ENCODE peak calls at places on chromosomes 16 and 17, in seven cellular contexts. One of them, this sample, is unnamed.

GRCh38 chr16:27511657-27512056 is 38.1 kb downstream of the GTF3C1 start:
- DNase-seq in GM23338: no peak
- DNase-seq in prostate gland: no peak
- DNase-seq in foreskin fibroblast: peak
- DNase-seq in lower leg skin: no peak
- DNase-seq in astrocyte: no peak
- DNase-seq in Panc1: no peak
- DNase-seq in this sample: no peak

GRCh38 chr17:81239714-81240555 is 817 bp downstream of the NDUFAF8 start:
- DNase-seq in prostate gland: no peak
- DNase-seq in foreskin fibroblast: peak
- DNase-seq in GM23338: peak
- DNase-seq in Panc1: no peak
- DNase-seq in astrocyte: no peak
- DNase-seq in lower leg skin: no peak
- DNase-seq in this sample: peak

GRCh38 chr17:80246726-80247125 is 13.9 kb upstream of the RNF213 start:
- DNase-seq in lower leg skin: no peak
- DNase-seq in GM23338: no peak
- DNase-seq in astrocyte: no peak
- DNase-seq in foreskin fibroblast: no peak
- DNase-seq in prostate gland: no peak
- DNase-seq in Panc1: no peak
- DNase-seq in this sample: no peak

GRCh38 chr17:39098474-39099090 is 52.9 kb downstream of the PLXDC1 start:
- DNase-seq in lower leg skin: no peak
- DNase-seq in astrocyte: no peak
- DNase-seq in Panc1: no peak
- DNase-seq in foreskin fibroblast: no peak
- DNase-seq in prostate gland: no peak
- DNase-seq in GM23338: no peak
- DNase-seq in this sample: no peak

GRCh38 chr17:49815761-49816281 is 27.3 kb downstream of the KAT7 start:
- DNase-seq in prostate gland: peak
- DNase-seq in Panc1: no peak
- DNase-seq in astrocyte: no peak
- DNase-seq in GM23338: peak
- DNase-seq in lower leg skin: no peak
- DNase-seq in foreskin fibroblast: no peak
- DNase-seq in this sample: peak

GRCh38 chr17:40174528-40174927 is 2.7 kb upstream of the RAPGEFL1 start:
- DNase-seq in prostate gland: no peak
- DNase-seq in astrocyte: no peak
- DNase-seq in lower leg skin: no peak
- DNase-seq in foreskin fibroblast: no peak
- DNase-seq in GM23338: no peak
- DNase-seq in Panc1: no peak
- DNase-seq in this sample: no peak

GRCh38 chr17:72413077-72414031 is 292.5 kb downstream of the SOX9 start:
- DNase-seq in Panc1: no peak
- DNase-seq in astrocyte: no peak
- DNase-seq in prostate gland: no peak
- DNase-seq in GM23338: no peak
- DNase-seq in lower leg skin: no peak
- DNase-seq in foreskin fibroblast: no peak
- DNase-seq in this sample: no peak

GRCh38 chr16:52558448-52558847 is 11.5 kb upstream of the TOX3 start:
- DNase-seq in lower leg skin: no peak
- DNase-seq in GM23338: no peak
- DNase-seq in foreskin fibroblast: no peak
- DNase-seq in astrocyte: no peak
- DNase-seq in Panc1: no peak
- DNase-seq in prostate gland: no peak
- DNase-seq in this sample: no peak

GRCh38 chr17:49384962-49385361 is 22.9 kb upstream of the ZNF652 start:
- DNase-seq in lower leg skin: no peak
- DNase-seq in GM23338: no peak
- DNase-seq in astrocyte: no peak
- DNase-seq in prostate gland: no peak
- DNase-seq in Panc1: no peak
- DNase-seq in foreskin fibroblast: no peak
- DNase-seq in this sample: no peak

GRCh38 chr17:7859028-7859427 is 1.2 kb downstream of the CYB5D1 start:
- DNase-seq in prostate gland: no peak
- DNase-seq in GM23338: no peak
- DNase-seq in Panc1: no peak
- DNase-seq in astrocyte: no peak
- DNase-seq in foreskin fibroblast: no peak
- DNase-seq in lower leg skin: peak
- DNase-seq in this sample: no peak

GRCh38 chr16:82105107-82105506 is 64.9 kb downstream of the MPHOSPH6 start:
- DNase-seq in GM23338: no peak
- DNase-seq in Panc1: no peak
- DNase-seq in foreskin fibroblast: no peak
- DNase-seq in prostate gland: no peak
- DNase-seq in lower leg skin: no peak
- DNase-seq in astrocyte: no peak
- DNase-seq in this sample: no peak
- TF ChIP-seq CTCF in GM23338: no peak
- TF ChIP-seq CTCF in Panc1: no peak
- TF ChIP-seq CTCF in foreskin fibroblast: no peak
- TF ChIP-seq CTCF in prostate gland: no peak
- TF ChIP-seq CTCF in lower leg skin: no peak
- TF ChIP-seq CTCF in astrocyte: no peak
- TF ChIP-seq CTCF in this sample: no peak

GRCh38 chr16:67431077-67431804 is at the start of gene HSD11B2:
- DNase-seq in prostate gland: peak
- DNase-seq in lower leg skin: peak
- DNase-seq in astrocyte: peak
- DNase-seq in foreskin fibroblast: peak
- DNase-seq in Panc1: no peak
- DNase-seq in GM23338: peak
- DNase-seq in this sample: peak

GRCh38 chr16:67433131-67433719 is 2.3 kb downstream of the HSD11B2 start:
- DNase-seq in foreskin fibroblast: no peak
- DNase-seq in prostate gland: no peak
- DNase-seq in GM23338: no peak
- DNase-seq in astrocyte: no peak
- DNase-seq in Panc1: no peak
- DNase-seq in lower leg skin: no peak
- DNase-seq in this sample: no peak

GRCh38 chr16:67432491-67432890 is 1.6 kb downstream of the HSD11B2 start:
- DNase-seq in astrocyte: no peak
- DNase-seq in GM23338: no peak
- DNase-seq in lower leg skin: no peak
- DNase-seq in prostate gland: no peak
- DNase-seq in foreskin fibroblast: no peak
- DNase-seq in Panc1: no peak
- DNase-seq in this sample: no peak

GRCh38 chr16:67430504-67431076 is 331 bp upstream of the HSD11B2 start:
- DNase-seq in GM23338: peak
- DNase-seq in astrocyte: no peak
- DNase-seq in foreskin fibroblast: no peak
- DNase-seq in Panc1: no peak
- DNase-seq in lower leg skin: no peak
- DNase-seq in prostate gland: peak
- DNase-seq in this sample: no peak

DNA sequence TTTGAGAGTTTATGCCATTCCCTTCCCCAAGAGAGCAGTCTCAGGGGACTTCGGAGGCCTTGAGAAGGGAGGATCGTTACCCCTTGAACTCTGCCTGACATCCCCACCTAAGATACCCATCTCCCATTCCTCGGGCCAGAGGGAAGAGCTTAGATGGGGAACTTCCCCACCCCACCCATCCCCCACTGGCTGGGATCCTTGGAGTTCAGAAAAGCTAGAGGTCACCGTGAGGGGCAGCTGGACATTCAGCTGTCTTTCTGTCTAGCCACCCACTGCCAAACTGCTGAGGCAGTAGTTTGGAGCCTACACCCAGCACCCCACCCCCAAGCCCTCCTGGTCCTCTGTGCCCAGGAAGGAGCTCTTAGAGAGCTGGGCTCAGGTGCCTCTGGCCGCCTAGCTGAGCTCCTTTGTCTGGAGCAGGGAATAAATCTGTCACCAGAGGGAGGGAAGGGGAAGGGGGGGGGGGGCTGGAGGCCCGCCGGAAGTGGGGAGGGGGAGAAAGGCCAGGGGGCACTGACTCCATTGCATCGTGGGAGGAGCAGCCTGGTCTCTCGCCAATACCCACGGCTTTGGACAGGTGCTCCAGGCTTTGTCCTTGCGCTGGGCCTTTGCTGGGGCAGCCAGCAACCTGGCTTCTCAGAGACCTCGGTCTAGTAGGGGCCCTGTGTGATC is 1.0 kb downstream of the HSD11B2 start:
- DNase-seq in prostate gland: no peak
- DNase-seq in foreskin fibroblast: no peak
- DNase-seq in Panc1: no peak
- DNase-seq in GM23338: peak
- DNase-seq in astrocyte: no peak
- DNase-seq in lower leg skin: no peak
- DNase-seq in this sample: no peak
- H3K4me3 ChIP-seq in prostate gland: peak
- H3K4me3 ChIP-seq in foreskin fibroblast: no peak
- H3K4me3 ChIP-seq in Panc1: peak
- H3K4me3 ChIP-seq in GM23338: peak
- H3K4me3 ChIP-seq in astrocyte: peak
- H3K4me3 ChIP-seq in lower leg skin: peak
- H3K4me3 ChIP-seq in this sample: peak

DNA sequence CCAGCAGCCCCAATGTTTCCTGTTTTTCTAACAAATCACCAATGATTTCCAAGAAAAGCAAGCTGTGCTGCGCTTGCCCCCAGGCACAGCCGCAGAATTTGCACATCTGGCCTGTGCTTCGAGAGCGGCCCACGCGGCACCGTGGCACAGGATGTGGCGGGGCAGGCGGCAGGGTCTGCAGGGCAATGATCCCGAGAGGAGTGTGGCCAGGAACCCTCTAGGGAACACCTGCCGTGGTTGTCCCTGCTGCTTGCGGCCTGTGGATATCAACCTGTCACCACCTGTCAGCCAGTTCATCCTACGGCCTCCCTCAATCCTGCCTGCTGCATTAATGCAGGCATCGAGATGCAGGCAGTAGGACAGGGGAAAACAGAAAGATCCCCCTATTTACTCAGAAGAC is 24.0 kb downstream of the PIK3R5 start:
- DNase-seq in foreskin fibroblast: no peak
- DNase-seq in GM23338: no peak
- DNase-seq in prostate gland: no peak
- DNase-seq in Panc1: no peak
- DNase-seq in lower leg skin: no peak
- DNase-seq in astrocyte: no peak
- DNase-seq in this sample: no peak
- TF ChIP-seq CTCF in foreskin fibroblast: no peak
- TF ChIP-seq CTCF in GM23338: no peak
- TF ChIP-seq CTCF in prostate gland: no peak
- TF ChIP-seq CTCF in Panc1: no peak
- TF ChIP-seq CTCF in lower leg skin: no peak
- TF ChIP-seq CTCF in astrocyte: no peak
- TF ChIP-seq CTCF in this sample: no peak

GRCh38 chr17:77801545-77802332 is 156.8 kb upstream of the TNRC6C start:
- DNase-seq in lower leg skin: no peak
- DNase-seq in foreskin fibroblast: no peak
- DNase-seq in prostate gland: no peak
- DNase-seq in GM23338: no peak
- DNase-seq in Panc1: no peak
- DNase-seq in astrocyte: no peak
- DNase-seq in this sample: no peak
- H3K4me3 ChIP-seq in lower leg skin: no peak
- H3K4me3 ChIP-seq in foreskin fibroblast: no peak
- H3K4me3 ChIP-seq in prostate gland: no peak
- H3K4me3 ChIP-seq in GM23338: no peak
- H3K4me3 ChIP-seq in Panc1: no peak
- H3K4me3 ChIP-seq in astrocyte: no peak
- H3K4me3 ChIP-seq in this sample: no peak

DNA sequence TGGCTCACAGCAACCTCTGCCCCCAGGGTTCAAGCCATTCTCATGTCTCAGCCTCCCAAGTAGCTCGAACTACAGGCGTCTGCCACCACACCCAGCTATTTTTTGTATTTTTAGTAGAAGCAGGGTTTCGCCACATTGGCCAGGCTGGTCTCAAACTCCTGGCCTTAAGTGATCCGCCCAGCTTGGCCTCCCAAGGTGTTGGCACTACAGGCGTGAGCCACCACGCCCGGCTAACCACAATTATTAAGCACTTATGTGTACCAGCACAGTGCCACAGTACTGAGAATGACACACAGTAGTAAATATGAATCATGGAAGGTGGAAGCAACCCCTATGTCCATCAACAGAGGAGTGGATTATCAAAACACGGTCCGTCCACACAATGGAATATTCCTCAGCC is 49.8 kb downstream of the COTL1 start:
- DNase-seq in Panc1: no peak
- DNase-seq in foreskin fibroblast: no peak
- DNase-seq in GM23338: no peak
- DNase-seq in prostate gland: no peak
- DNase-seq in astrocyte: no peak
- DNase-seq in lower leg skin: no peak
- DNase-seq in this sample: peak
- TF ChIP-seq CTCF in Panc1: no peak
- TF ChIP-seq CTCF in foreskin fibroblast: no peak
- TF ChIP-seq CTCF in GM23338: no peak
- TF ChIP-seq CTCF in prostate gland: no peak
- TF ChIP-seq CTCF in astrocyte: no peak
- TF ChIP-seq CTCF in lower leg skin: no peak
- TF ChIP-seq CTCF in this sample: no peak

GRCh38 chr16:1614226-1615102 is 2.3 kb downstream of the CRAMP1 start:
- DNase-seq in foreskin fibroblast: peak
- DNase-seq in astrocyte: no peak
- DNase-seq in GM23338: peak
- DNase-seq in lower leg skin: no peak
- DNase-seq in prostate gland: peak
- DNase-seq in Panc1: no peak
- DNase-seq in this sample: no peak

GRCh38 chr16:1613240-1613639 is 1.1 kb downstream of the CRAMP1 start:
- DNase-seq in Panc1: no peak
- DNase-seq in prostate gland: no peak
- DNase-seq in lower leg skin: no peak
- DNase-seq in foreskin fibroblast: peak
- DNase-seq in astrocyte: no peak
- DNase-seq in GM23338: peak
- DNase-seq in this sample: no peak

GRCh38 chr16:1612320-1613111 is at the start of gene CRAMP1:
- DNase-seq in lower leg skin: peak
- DNase-seq in GM23338: peak
- DNase-seq in prostate gland: no peak
- DNase-seq in astrocyte: no peak
- DNase-seq in foreskin fibroblast: peak
- DNase-seq in Panc1: no peak
- DNase-seq in this sample: no peak

GRCh38 chr16:1613728-1614225 is 1.6 kb downstream of the CRAMP1 start:
- DNase-seq in astrocyte: no peak
- DNase-seq in foreskin fibroblast: peak
- DNase-seq in lower leg skin: peak
- DNase-seq in prostate gland: peak
- DNase-seq in GM23338: no peak
- DNase-seq in Panc1: no peak
- DNase-seq in this sample: no peak

GRCh38 chr16:1615761-1616160 is 3.6 kb downstream of the CRAMP1 start:
- DNase-seq in prostate gland: no peak
- DNase-seq in foreskin fibroblast: peak
- DNase-seq in Panc1: no peak
- DNase-seq in lower leg skin: no peak
- DNase-seq in GM23338: no peak
- DNase-seq in astrocyte: no peak
- DNase-seq in this sample: no peak
- H3K4me3 ChIP-seq in prostate gland: peak
- H3K4me3 ChIP-seq in foreskin fibroblast: peak
- H3K4me3 ChIP-seq in Panc1: peak
- H3K4me3 ChIP-seq in lower leg skin: no peak
- H3K4me3 ChIP-seq in GM23338: peak
- H3K4me3 ChIP-seq in astrocyte: peak
- H3K4me3 ChIP-seq in this sample: peak